ENCODE peak calls at places on chromosomes 6 and 20, in four cellular contexts. U is endothelial cell, V is fibroblast of the aortic adventitia, M is SW480. O is an unnamed sample.

GRCh38 chr6:26421259-26422144 is 18.8 kb upstream of the BTN3A3 start:
- DNase-seq in U (peak), V (peak), M (peak), O (peak)

GRCh38 chr6:150499882-150500312 is 99.8 kb upstream of the PLEKHG1 start:
- DNase-seq in U (no peak), V (peak), M (no peak), O (no peak)

GRCh38 chr6:43172127-43173007 is 1.3 kb downstream of the SRF start:
- DNase-seq in U (peak), V (peak), M (peak), O (peak)

GRCh38 chr6:150255840-150256239 is 113.0 kb upstream of the IYD start:
- DNase-seq in U (no peak), V (no peak), M (no peak), O (no peak)

GRCh38 chr20:57435498-57436222 is 44.5 kb downstream of the RBM38 start:
- DNase-seq in U (no peak), V (no peak), M (peak), O (no peak)

GRCh38 chr20:8148501-8148900 is 16.4 kb downstream of the PLCB1 start:
- DNase-seq in U (no peak), V (peak), M (no peak), O (no peak)

GRCh38 chr6:158662607-158663464 is 13.0 kb downstream of the SYTL3 start:
- DNase-seq in U (no peak), V (peak), M (no peak), O (no peak)

GRCh38 chr6:14194483-14194882 is 76.9 kb downstream of the CD83 start:
- DNase-seq in U (no peak), V (no peak), M (no peak), O (no peak)

GRCh38 chr20:32984196-32984595 is 20.0 kb downstream of the SUN5 start:
- DNase-seq in U (no peak), V (no peak), M (peak), O (no peak)

GRCh38 chr6:4460595-4461475 is 315.4 kb upstream of the CDYL start:
- DNase-seq in U (no peak), V (peak), M (no peak), O (no peak)

GRCh38 chr20:21395666-21396044 is 1.7 kb downstream of the NKX2-4 start:
- DNase-seq in U (no peak), V (no peak), M (no peak), O (no peak)

O was measured in progenitor cell of endocrine pancreas.